ENCODE peak calls at places on chromosomes 6 and 20, in six cellular contexts. M is fibroblast of villous mesenchyme, A is tibial artery, B is psoas muscle, Z is IMR-90, Q is HCT116. F is an unnamed sample.

GRCh38 chr6:166760288-166760687 is 133.2 kb upstream of the RPS6KA2 start:
- DNase-seq in B (no peak), Q (no peak), A (no peak), M (no peak), Z (no peak), F (no peak)

GRCh38 chr6:45351667-45352066 is 23.5 kb downstream of the RUNX2 start:
- DNase-seq in Q (no peak), A (no peak), M (no peak), B (no peak), Z (no peak), F (no peak)

GRCh38 chr6:46923476-46923875 is 1.7 kb upstream of the ADGRF5 start:
- DNase-seq in A (no peak), Z (no peak), B (no peak), Q (no peak), M (no peak), F (no peak)

GRCh38 chr6:97630592-97630991 is 347.6 kb upstream of the MMS22L start:
- DNase-seq in B (no peak), M (no peak), A (no peak), Q (no peak), Z (peak), F (peak)

GRCh38 chr6:125994659-125995488 is 8.5 kb downstream of the TRMT11 start:
- DNase-seq in A (no peak), B (no peak), Z (no peak), M (no peak), Q (no peak), F (no peak)

GRCh38 chr6:29676981-29677601 is 3.9 kb downstream of the ZFP57 start:
- DNase-seq in M (no peak), B (no peak), Q (no peak), Z (no peak), A (no peak), F (no peak)

GRCh38 chr6:53530346-53530745 is 14.6 kb downstream of the GCLC start:
- DNase-seq in A (no peak), Q (no peak), B (no peak), Z (peak), M (no peak), F (peak)

GRCh38 chr6:10800810-10801209 is 37.5 kb downstream of the MAK start:
- DNase-seq in A (no peak), B (no peak), M (peak), Z (peak), Q (peak), F (no peak)

GRCh38 chr6:56026461-56027180 is 151.2 kb upstream of the BMP5 start:
- DNase-seq in A (no peak), B (no peak), M (no peak), Q (no peak), Z (no peak), F (no peak)

GRCh38 chr6:34145161-34146020 is 496 bp downstream of the GRM4 start:
- DNase-seq in B (no peak), A (no peak), M (peak), Z (peak), Q (no peak), F (peak)

GRCh38 chr20:10603971-10604864 is 69.6 kb downstream of the JAG1 start:
- DNase-seq in A (peak), Z (peak), M (peak), Q (peak), B (peak), F (peak)

GRCh38 chr20:44204156-44204831 is 6.3 kb downstream of the OSER1 start:
- DNase-seq in Z (peak), M (peak), A (no peak), B (no peak), Q (peak), F (peak)

GRCh38 chr6:43763133-43763797 is 6.7 kb upstream of the VEGFA start:
- DNase-seq in Q (no peak), Z (peak), B (no peak), A (peak), M (peak), F (peak)

DNA sequence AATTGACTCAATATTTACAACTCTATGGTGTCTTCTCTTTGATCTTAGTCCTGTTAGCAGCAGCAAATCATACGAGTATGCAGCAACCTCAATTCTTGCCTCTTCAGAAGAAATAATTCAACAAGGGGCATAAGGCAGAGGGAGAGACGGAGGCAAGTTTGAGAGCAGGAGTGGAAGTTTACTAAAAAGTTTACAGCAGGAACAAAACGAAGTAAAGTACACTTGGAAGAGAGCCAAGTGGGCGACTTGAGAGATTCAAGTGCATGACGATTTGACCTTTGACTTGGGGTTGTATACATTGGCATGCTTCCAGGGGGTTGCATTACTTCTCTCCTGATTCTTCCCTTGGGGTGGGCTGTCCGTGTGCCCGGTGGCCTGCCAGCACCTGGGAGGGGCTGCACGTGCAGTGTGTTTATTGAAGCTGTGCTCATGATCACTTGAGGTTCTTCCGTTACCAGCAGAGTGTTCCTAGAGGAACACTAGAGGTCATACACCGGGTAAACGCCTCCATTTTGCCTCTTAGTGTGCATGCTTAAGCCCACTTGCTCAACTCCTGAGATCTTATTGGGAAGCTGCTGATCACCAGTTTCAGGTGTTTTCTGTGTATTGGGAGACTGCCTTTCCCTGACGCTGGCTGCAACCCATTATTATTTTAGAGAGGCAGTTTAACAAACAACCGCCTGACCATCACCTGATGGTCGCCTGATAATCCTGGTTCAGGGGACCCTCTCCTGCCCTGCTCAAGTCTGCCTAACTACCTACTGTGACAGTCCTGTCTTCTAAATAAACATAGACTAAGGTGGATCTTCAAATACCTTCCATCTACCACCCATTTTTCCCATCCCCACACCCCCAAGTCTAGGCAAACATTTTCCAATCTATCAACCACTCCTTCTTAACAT is 172.4 kb upstream of the MYLIP start:
- DNase-seq in Q (no peak), B (no peak), M (peak), A (no peak), Z (no peak), F (no peak)
- H3K4me3 ChIP-seq in Q (no peak), B (no peak), M (no peak), A (no peak), Z (no peak), F (no peak)

GRCh38 chr6:26020983-26021349 is 58.4 kb downstream of the TRIM38 start:
- DNase-seq in Q (peak), B (peak), Z (peak), A (peak), M (peak), F (peak)

GRCh38 chr6:26016326-26017275 is 54.0 kb downstream of the TRIM38 start:
- DNase-seq in Z (peak), Q (no peak), B (no peak), M (no peak), A (peak), F (no peak)

GRCh38 chr6:26020291-26020982 is 57.8 kb downstream of the TRIM38 start:
- DNase-seq in Q (peak), A (peak), M (peak), B (peak), Z (peak), F (peak)

GRCh38 chr6:26019261-26019845 is 56.8 kb downstream of the TRIM38 start:
- DNase-seq in B (no peak), A (no peak), Q (no peak), M (no peak), Z (no peak), F (no peak)

GRCh38 chr6:26017567-26017966 is 55.0 kb downstream of the TRIM38 start:
- DNase-seq in A (peak), M (peak), Q (no peak), Z (peak), B (peak), F (peak)
- TF ChIP-seq CTCF in A (no peak), M (peak), Q (no peak), Z (peak), B (no peak), F (peak)

GRCh38 chr20:58523916-58524315 is 8.7 kb upstream of the APCDD1L start:
- DNase-seq in Z (peak), B (no peak), Q (no peak), A (no peak), M (peak), F (peak)
- H3K4me3 ChIP-seq in Z (no peak), B (no peak), Q (no peak), A (no peak), M (no peak), F (no peak)

DNA sequence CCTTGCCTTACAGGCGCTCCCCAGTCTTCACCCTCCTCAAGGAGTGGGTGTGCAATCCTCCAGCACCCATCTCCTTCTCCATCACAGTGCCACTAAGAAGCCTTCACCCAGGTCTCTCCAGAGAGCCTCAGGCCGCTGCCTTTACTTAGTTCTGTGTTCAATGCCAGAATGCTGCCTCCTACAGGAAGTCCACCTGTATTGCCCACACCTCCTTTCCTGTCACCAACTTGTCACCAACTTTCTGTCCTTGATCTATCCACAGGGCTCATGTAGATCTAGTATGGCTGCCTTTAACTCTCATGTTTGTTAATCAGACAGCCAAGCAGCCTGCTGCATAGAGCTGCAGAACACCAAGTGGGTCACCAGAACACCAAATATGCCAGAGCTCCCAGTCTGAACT is 546 bp upstream of the LST1 start:
- DNase-seq in A (no peak), M (no peak), Q (peak), Z (no peak), B (no peak), F (no peak)
- TF ChIP-seq CTCF in A (no peak), M (peak), Q (peak), Z (peak), B (no peak), F (peak)